ENCODE peak calls at places on chromosomes 2 and 18, in ten cellular contexts. A is WTC11, J is colonic mucosa, L is AG09319, I is H9, K is fibroblast of mammary gland, R is hepatocyte, D is RWPE1, Q is brain microvascular endothelial cell, X is AG10803. O is an unnamed sample.

GRCh38 chr18:33757037-33757436 is 179.0 kb downstream of the ASXL3 start:
- DNase-seq in L (no peak), J (no peak), I (no peak), Q (no peak), X (peak), D (no peak), R (no peak), A (no peak), K (peak), O (no peak)

GRCh38 chr2:237879991-237880560 is 20.7 kb downstream of the RAMP1 start:
- DNase-seq in K (no peak), R (no peak), L (no peak), D (no peak), J (no peak), Q (no peak), A (peak), I (no peak), X (no peak), O (no peak)

GRCh38 chr2:226797289-226797988 is 2.2 kb downstream of the IRS1 start:
- DNase-seq in J (peak), R (peak), K (peak), Q (no peak), X (peak), L (no peak), D (no peak), A (peak), I (peak), O (peak)

GRCh38 chr18:32542221-32542798 is 71.6 kb upstream of the GAREM1 start:
- DNase-seq in D (no peak), R (no peak), Q (no peak), J (no peak), K (peak), I (no peak), L (no peak), X (no peak), A (no peak), O (no peak)

GRCh38 chr2:238093181-238094140 is 6.7 kb upstream of the ESPNL start:
- DNase-seq in X (no peak), K (no peak), A (no peak), D (no peak), I (no peak), Q (no peak), J (no peak), L (no peak), R (no peak), O (no peak)

GRCh38 chr2:212644195-212644837 is 105.7 kb upstream of the ERBB4 start:
- DNase-seq in D (no peak), J (no peak), R (no peak), A (no peak), X (no peak), Q (no peak), L (no peak), K (no peak), I (no peak), O (no peak)

GRCh38 chr2:68653538-68653982 is 10.2 kb downstream of the PROKR1 start:
- DNase-seq in Q (peak), L (no peak), D (peak), R (peak), K (peak), J (no peak), I (no peak), X (no peak), A (no peak), O (peak)

GRCh38 chr2:10475221-10475722 is 27.1 kb upstream of the ODC1 start:
- DNase-seq in X (no peak), A (no peak), K (no peak), Q (no peak), L (no peak), J (no peak), I (no peak), R (no peak), D (no peak), O (no peak)

GRCh38 chr2:163658556-163658955 is 77.3 kb downstream of the FIGN start:
- DNase-seq in A (no peak), X (no peak), D (no peak), Q (no peak), R (no peak), L (no peak), J (no peak), K (no peak), I (peak), O (no peak)

GRCh38 chr2:179311071-179311470 is 46.4 kb upstream of the SESTD1 start:
- DNase-seq in A (no peak), K (no peak), R (no peak), L (no peak), Q (no peak), J (no peak), D (no peak), I (no peak), X (no peak), O (no peak)

GRCh38 chr2:70258532-70258875 is 567 bp downstream of the PCYOX1 start:
- DNase-seq in R (peak), K (peak), J (peak), X (peak), D (peak), Q (no peak), L (no peak), I (no peak), A (peak), O (peak)

GRCh38 chr2:208358758-208359631 is 47.6 kb upstream of the PTH2R start:
- DNase-seq in A (no peak), K (peak), D (no peak), R (no peak), J (no peak), I (peak), X (peak), L (no peak), Q (no peak), O (no peak)

GRCh38 chr2:28155627-28156026 is 237.0 kb upstream of the FOSL2 start:
- DNase-seq in R (peak), A (peak), I (no peak), K (peak), J (no peak), L (no peak), D (no peak), Q (no peak), X (no peak), O (no peak)

GRCh38 chr2:38702413-38702812 is 36.5 kb downstream of the GALM start:
- DNase-seq in A (no peak), D (no peak), J (no peak), R (peak), L (peak), Q (peak), X (peak), K (peak), I (no peak), O (no peak)

GRCh38 chr2:132677661-132678060 is 7.7 kb upstream of the LYPD1 start:
- DNase-seq in D (no peak), J (no peak), A (no peak), Q (peak), L (no peak), K (no peak), I (no peak), R (no peak), X (peak), O (no peak)

GRCh38 chr2:142992843-142993242 is 115.4 kb downstream of the KYNU start:
- DNase-seq in A (no peak), I (no peak), D (no peak), R (no peak), Q (no peak), K (no peak), X (no peak), L (no peak), J (no peak), O (no peak)

GRCh38 chr2:42967959-42968674 is 175.7 kb upstream of the HAAO start:
- DNase-seq in K (peak), L (peak), A (no peak), Q (peak), J (no peak), X (peak), D (no peak), R (peak), I (no peak), O (no peak)

GRCh38 chr2:9263388-9263787 is 56.8 kb downstream of the ASAP2 start:
- DNase-seq in K (no peak), J (no peak), Q (no peak), R (no peak), I (no peak), X (no peak), A (no peak), D (no peak), L (no peak), O (no peak)

GRCh38 chr2:240848900-240849680 is 19.5 kb upstream of the AGXT start:
- DNase-seq in L (no peak), J (no peak), X (no peak), Q (no peak), I (no peak), R (no peak), K (no peak), A (no peak), D (no peak), O (no peak)

GRCh38 chr2:184472481-184472880 is 125.8 kb upstream of the ZNF804A start:
- DNase-seq in X (no peak), Q (no peak), R (no peak), I (no peak), J (no peak), L (no peak), D (no peak), K (no peak), A (no peak), O (no peak)

GRCh38 chr2:240557101-240557751 is 562 bp downstream of the ANKMY1 start:
- DNase-seq in K (no peak), L (no peak), J (peak), R (peak), A (no peak), X (no peak), I (peak), Q (no peak), D (no peak), O (peak)

GRCh38 chr2:135819211-135819610 is 17.8 kb downstream of the LCT start:
- DNase-seq in Q (peak), J (no peak), A (peak), R (no peak), L (no peak), K (peak), X (peak), I (peak), D (peak), O (no peak)

GRCh38 chr2:241218131-241219029 is 29.9 kb downstream of the ANO7 start:
- DNase-seq in R (peak), I (peak), X (peak), K (peak), A (peak), D (no peak), J (peak), Q (no peak), L (no peak), O (no peak)

GRCh38 chr2:28068098-28068497 is 177.6 kb downstream of the BABAM2 start:
- DNase-seq in D (peak), J (no peak), X (peak), A (no peak), I (no peak), Q (no peak), L (no peak), R (peak), K (no peak), O (no peak)

GRCh38 chr2:209809256-209809655 is 37.6 kb downstream of the UNC80 start:
- DNase-seq in L (no peak), J (no peak), A (no peak), K (no peak), D (no peak), I (no peak), R (no peak), X (no peak), Q (no peak), O (no peak)

GRCh38 chr2:114543106-114543806 is 100.8 kb downstream of the DPP10 start:
- DNase-seq in D (no peak), X (peak), I (peak), R (peak), A (no peak), Q (no peak), K (no peak), J (peak), L (no peak), O (peak)

GRCh38 chr2:129428086-129428660 is 551.3 kb upstream of the RAB6C start:
- DNase-seq in A (no peak), X (no peak), R (no peak), J (no peak), I (no peak), L (no peak), D (no peak), Q (no peak), K (no peak), O (no peak)

GRCh38 chr2:60365556-60365955 is 187.9 kb downstream of the BCL11A start:
- DNase-seq in I (peak), Q (peak), X (peak), K (no peak), J (no peak), L (no peak), D (no peak), A (no peak), R (no peak), O (no peak)

GRCh38 chr2:70069049-70069448 is 18.2 kb upstream of the PCBP1 start:
- DNase-seq in D (no peak), R (peak), L (no peak), A (no peak), X (no peak), Q (no peak), J (peak), I (no peak), K (peak), O (no peak)

GRCh38 chr2:238696323-238696722 is 151.6 kb upstream of the TWIST2 start:
- DNase-seq in L (no peak), Q (no peak), D (no peak), R (no peak), X (no peak), A (no peak), K (no peak), I (no peak), J (no peak), O (no peak)

GRCh38 chr2:231527091-231527395 is 3.2 kb downstream of the NMUR1 start:
- DNase-seq in D (no peak), X (no peak), R (no peak), A (peak), Q (no peak), J (no peak), K (no peak), L (no peak), I (peak), O (no peak)

GRCh38 chr18:59085797-59086196 is 53.9 kb upstream of the SEC11C start:
- DNase-seq in Q (peak), I (no peak), R (peak), L (no peak), D (no peak), X (peak), K (peak), J (no peak), A (no peak), O (no peak)

GRCh38 chr18:5424903-5425302 is 118.9 kb downstream of the EPB41L3 start:
- DNase-seq in I (no peak), A (no peak), R (peak), K (peak), L (no peak), Q (peak), J (no peak), D (no peak), X (peak), O (no peak)

GRCh38 chr2:56376699-56377665 is 193.2 kb downstream of the CCDC85A start:
- DNase-seq in I (no peak), L (no peak), R (no peak), A (no peak), J (no peak), Q (no peak), D (no peak), K (peak), X (peak), O (no peak)

GRCh38 chr2:238879621-238880377 is 31.9 kb downstream of the TWIST2 start:
- DNase-seq in K (no peak), R (no peak), L (no peak), Q (no peak), I (peak), A (no peak), J (no peak), D (no peak), X (peak), O (no peak)

GRCh38 chr18:55534547-55534946 is 53.4 kb downstream of the TCF4 start:
- DNase-seq in X (peak), I (no peak), D (no peak), L (no peak), J (no peak), K (peak), A (no peak), R (no peak), Q (no peak), O (no peak)

GRCh38 chr2:214593723-214594122 is 182.9 kb downstream of the VWC2L start:
- DNase-seq in R (peak), A (peak), I (peak), D (no peak), L (no peak), Q (peak), K (peak), J (no peak), X (no peak), O (no peak)

GRCh38 chr2:145764631-145765030 is 1244.7 kb upstream of the ZEB2 start:
- DNase-seq in J (no peak), Q (no peak), A (no peak), R (no peak), K (peak), I (no peak), D (no peak), L (peak), X (peak), O (no peak)

GRCh38 chr18:79608535-79608934 is 71.1 kb upstream of the CTDP1 start:
- DNase-seq in X (no peak), J (no peak), K (no peak), Q (no peak), I (no peak), D (no peak), R (no peak), A (no peak), L (no peak), O (no peak)

GRCh38 chr2:233972941-233973575 is 55.9 kb downstream of the TRPM8 start:
- DNase-seq in R (no peak), X (no peak), K (no peak), L (no peak), I (no peak), D (peak), J (no peak), A (no peak), Q (no peak), O (no peak)

DNA sequence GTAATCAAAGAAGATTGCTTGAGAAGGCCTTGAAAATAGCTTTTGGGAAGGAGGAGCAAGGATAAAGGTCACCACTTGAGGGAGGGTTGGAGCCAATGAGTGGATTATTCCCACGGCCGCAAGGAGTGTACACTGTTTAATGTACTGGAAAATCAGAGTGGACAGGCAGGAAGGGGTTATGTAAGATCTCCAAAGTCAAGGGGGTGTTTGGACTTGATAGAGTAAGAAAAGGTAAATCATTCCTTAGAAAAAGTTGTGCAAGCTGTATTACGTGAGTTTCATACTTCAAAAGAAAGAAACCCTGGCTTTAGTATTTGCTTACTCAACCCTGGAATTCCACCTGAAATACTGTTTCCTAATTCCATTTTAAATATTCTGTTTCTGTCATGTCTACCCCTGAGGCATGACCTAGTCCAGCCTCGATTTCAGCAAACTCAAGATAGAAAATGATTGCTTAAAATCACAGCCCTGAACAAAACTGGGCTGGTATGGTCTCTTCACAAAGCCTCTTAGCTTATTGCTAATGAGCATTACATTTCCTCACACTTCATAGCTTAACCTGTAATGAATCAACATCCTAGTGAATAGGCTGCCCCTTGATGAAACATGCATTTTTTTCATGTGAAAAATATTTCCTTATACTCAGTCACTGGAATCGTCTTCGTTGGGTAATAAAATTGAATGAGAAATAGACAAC is 1.1 kb downstream of the MREG start:
- DNase-seq in Q (no peak), X (peak), K (peak), D (peak), A (no peak), J (peak), L (no peak), R (peak), I (no peak), O (no peak)
- TF ChIP-seq CTCF in Q (peak), X (peak), K (peak), D (no peak), A (no peak), J (no peak), L (no peak), R (no peak), I (no peak), O (no peak)

GRCh38 chr2:30408961-30409387 is 38.1 kb upstream of the LCLAT1 start:
- DNase-seq in L (no peak), D (no peak), K (peak), R (no peak), J (no peak), Q (peak), A (no peak), X (peak), I (no peak), O (no peak)
- TF ChIP-seq CTCF in L (no peak), D (no peak), K (peak), R (no peak), J (no peak), Q (no peak), A (no peak), X (peak), I (no peak), O (no peak)

DNA sequence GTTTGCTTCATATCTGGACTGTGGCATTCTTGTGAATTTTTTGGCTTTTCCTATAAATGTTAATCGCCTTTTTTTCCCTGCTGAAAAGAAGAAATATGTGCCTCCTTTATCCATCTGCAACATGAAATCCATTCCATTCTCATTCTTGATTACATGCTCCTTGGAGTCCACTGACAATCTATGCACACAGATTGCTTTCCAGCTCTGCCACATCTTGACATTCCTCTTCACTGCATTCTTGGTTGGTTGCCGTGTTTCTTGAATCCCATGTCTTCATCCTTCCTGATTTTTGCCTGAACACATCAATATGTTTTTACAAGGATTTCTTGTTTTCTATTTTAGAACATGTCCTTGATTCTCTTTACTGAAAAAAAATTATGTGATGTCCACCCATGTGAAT is 26.7 kb upstream of the BIRC6 start:
- DNase-seq in I (no peak), A (no peak), D (no peak), K (no peak), L (no peak), R (no peak), Q (no peak), X (peak), J (no peak), O (no peak)
- TF ChIP-seq CTCF in I (no peak), A (no peak), D (no peak), K (no peak), L (no peak), R (no peak), Q (no peak), X (no peak), J (no peak), O (no peak)

DNA sequence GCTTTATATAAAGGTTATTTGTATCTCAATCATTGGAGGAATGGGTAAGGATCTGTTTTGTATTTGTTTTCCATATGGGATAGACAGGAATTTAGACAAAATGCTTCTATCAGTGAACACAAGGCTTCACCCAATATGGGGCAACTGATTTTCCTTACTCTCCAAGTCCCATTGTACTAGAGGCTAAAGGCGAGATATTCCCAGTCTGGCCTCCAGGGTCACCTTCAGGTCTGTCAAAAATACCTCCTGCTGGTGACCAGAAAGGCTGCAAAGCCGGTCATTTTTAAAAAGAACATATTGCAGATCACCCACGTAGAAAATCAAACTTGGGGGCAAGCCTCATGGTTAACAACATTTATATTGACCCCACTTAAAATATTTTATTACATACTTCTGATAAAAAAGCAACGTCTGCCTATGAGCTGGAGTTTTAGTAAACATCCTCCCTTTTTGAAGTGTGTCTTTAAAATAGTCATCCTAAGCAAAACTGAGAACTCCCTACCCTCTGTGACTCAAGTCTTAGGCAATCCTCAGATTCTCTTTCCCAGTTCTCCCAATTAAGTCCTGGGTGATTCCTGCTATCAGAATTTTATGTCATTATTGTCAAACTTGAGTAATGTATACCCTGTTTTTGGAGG is 276.6 kb downstream of the MREG start:
- DNase-seq in Q (no peak), A (peak), K (peak), J (no peak), X (peak), R (no peak), L (no peak), I (peak), D (no peak), O (no peak)
- TF ChIP-seq CTCF in Q (peak), A (no peak), K (peak), J (no peak), X (peak), R (no peak), L (no peak), I (peak), D (no peak), O (no peak)

O was measured in prostate gland.